ENCODE peak calls at places on chromosomes 1 and 21, in seven cellular contexts. D is mesothelial cell of epicardium; J is sciatic nerve; C is effector CD4-positive, alpha-beta T cell; Y is naive thymus-derived CD4-positive, alpha-beta T cell; H is NCI-H1694 treated with DMSO at 0.1 percent for 48 hours; P is stimulated activated CD4-positive, alpha-beta T cell treated with anti-CD3 and anti-CD28 coated beads, Interleukin-1b, Interleukin-23, amount 100 ng/mL, for 4 hours. U is an unnamed sample.

GRCh38 chr1:52167014-52167753 is 25.3 kb downstream of the ZFYVE9 start:
- DNase-seq in D (no peak), J (no peak), C (no peak), Y (no peak), H (no peak), P (no peak), U (no peak)

GRCh38 chr1:68320349-68320748 is 88.0 kb upstream of the WLS start:
- DNase-seq in D (no peak), J (no peak), C (no peak), Y (no peak), H (no peak), P (no peak), U (no peak)

GRCh38 chr21:19463966-19464365 is 1060.4 kb upstream of the TMPRSS15 start:
- DNase-seq in D (no peak), J (no peak), C (no peak), Y (no peak), H (no peak), P (no peak), U (no peak)

GRCh38 chr1:183952101-183952500 is 85.4 kb downstream of the COLGALT2 start:
- DNase-seq in D (no peak), J (no peak), C (no peak), Y (no peak), H (no peak), P (no peak), U (no peak)

GRCh38 chr1:119947468-119947867 is 51.2 kb upstream of the ADAM30 start:
- DNase-seq in D (no peak), J (no peak), C (no peak), Y (no peak), H (no peak), P (no peak), U (no peak)

GRCh38 chr1:3676581-3677410 is 24.5 kb downstream of the TP73 start:
- DNase-seq in D (no peak), J (no peak), C (no peak), Y (no peak), H (no peak), P (no peak), U (no peak)

GRCh38 chr1:14578156-14578555 is 20.3 kb upstream of the KAZN start:
- DNase-seq in D (no peak), J (no peak), C (no peak), Y (no peak), H (no peak), P (no peak), U (no peak)

GRCh38 chr1:206736878-206737728 is 33.5 kb upstream of the IL19 start:
- DNase-seq in D (no peak), J (no peak), C (peak; percentile 44), Y (no peak), H (no peak), P (no peak), U (no peak)

GRCh38 chr1:15422871-15423270 is 13.2 kb downstream of the EFHD2 start:
- DNase-seq in D (no peak), J (no peak), C (no peak), Y (no peak), H (no peak), P (no peak), U (no peak)

GRCh38 chr1:200438911-200439310 is 29.1 kb upstream of the ZNF281 start:
- DNase-seq in D (no peak), J (no peak), C (no peak), Y (no peak), H (no peak), P (no peak), U (no peak)

GRCh38 chr1:53590581-53591515 is 131.6 kb downstream of the DMRTB1 start:
- DNase-seq in D (no peak), J (no peak), C (no peak), Y (no peak), H (peak; percentile 58), P (no peak), U (no peak)

GRCh38 chr21:36733857-36734256 is 34.9 kb downstream of the SIM2 start:
- DNase-seq in D (no peak), J (no peak), C (no peak), Y (no peak), H (no peak), P (no peak), U (no peak)

GRCh38 chr1:213987876-213988638 is at the start of gene PROX1:
- DNase-seq in D (peak; percentile 83), J (peak; percentile 86), C (no peak), Y (peak; percentile 64), H (peak; percentile 80), P (peak; percentile 27), U (no peak)

GRCh38 chr1:227869851-227870305 is 54.4 kb downstream of the PRSS38 start:
- DNase-seq in D (no peak), J (no peak), C (no peak), Y (no peak), H (no peak), P (no peak), U (no peak)

GRCh38 chr1:28518745-28519341 is 13.0 kb downstream of the RCC1 start:
- DNase-seq in D (no peak), J (no peak), C (no peak), Y (peak; percentile 13), H (no peak), P (no peak), U (peak; percentile 14)

GRCh38 chr1:210074904-210075303 is 136.9 kb downstream of the SYT14 start:
- DNase-seq in D (no peak), J (no peak), C (no peak), Y (no peak), H (no peak), P (no peak), U (no peak)

GRCh38 chr1:172638885-172639831 is 19.7 kb upstream of the FASLG start:
- DNase-seq in D (no peak), J (no peak), C (peak; percentile 56), Y (peak; percentile 80), H (no peak), P (peak; percentile 56), U (no peak)

GRCh38 chr1:47189844-47190562 is at the start of gene PDZK1IP1:
- DNase-seq in D (peak; percentile 39), J (peak; percentile 82), C (no peak), Y (no peak), H (no peak), P (no peak), U (no peak)

GRCh38 chr1:201589186-201589585 is 50.3 kb downstream of the NAV1 start:
- DNase-seq in D (no peak), J (no peak), C (no peak), Y (no peak), H (no peak), P (no peak), U (no peak)

GRCh38 chr1:35564037-35564883 is 6.7 kb downstream of the NCDN start:
- DNase-seq in D (peak; percentile 76), J (peak; percentile 91), C (peak; percentile 79), Y (peak; percentile 58), H (peak; percentile 47), P (peak; percentile 71), U (peak; percentile 68)

GRCh38 chr1:103220503-103221095 is 112.3 kb upstream of the COL11A1 start:
- DNase-seq in D (no peak), J (no peak), C (no peak), Y (no peak), H (no peak), P (no peak), U (no peak)

GRCh38 chr21:44657635-44658183 is at the start of gene KRTAP12-3:
- DNase-seq in D (no peak), J (peak; percentile 36), C (peak; percentile 42), Y (peak; percentile 88), H (peak; percentile 53), P (no peak), U (no peak)

U was measured in naive B cell.